ENCODE peak calls at places on chromosome 7, in five cellular contexts. One of them, this sample, is unnamed.

GRCh38 chr7:91109200-91109599 is 155.0 kb upstream of the FZD1 start:
- DNase-seq in AG04449: no peak
- DNase-seq in neuronal stem cell: no peak
- DNase-seq in skeletal muscle cell: no peak
- DNase-seq in brain microvascular endothelial cell: no peak
- DNase-seq in this sample: no peak

GRCh38 chr7:91568138-91568537 is 303.9 kb downstream of the FZD1 start:
- DNase-seq in AG04449: no peak
- DNase-seq in neuronal stem cell: no peak
- DNase-seq in skeletal muscle cell: no peak
- DNase-seq in brain microvascular endothelial cell: no peak
- DNase-seq in this sample: no peak

GRCh38 chr7:53697913-53698312 is 662.5 kb downstream of the POM121L12 start:
- DNase-seq in AG04449: no peak
- DNase-seq in neuronal stem cell: no peak
- DNase-seq in skeletal muscle cell: no peak
- DNase-seq in brain microvascular endothelial cell: no peak
- DNase-seq in this sample: no peak

GRCh38 chr7:72334733-72335132 is 77.4 kb downstream of the CALN1 start:
- DNase-seq in AG04449: no peak
- DNase-seq in neuronal stem cell: no peak
- DNase-seq in skeletal muscle cell: no peak
- DNase-seq in brain microvascular endothelial cell: no peak
- DNase-seq in this sample: no peak

GRCh38 chr7:12826079-12826478 is 138.6 kb downstream of the ARL4A start:
- DNase-seq in AG04449: no peak
- DNase-seq in neuronal stem cell: no peak
- DNase-seq in skeletal muscle cell: no peak
- DNase-seq in brain microvascular endothelial cell: no peak
- DNase-seq in this sample: no peak

GRCh38 chr7:45186261-45186813 is 28.7 kb downstream of the RAMP3 start:
- DNase-seq in AG04449: no peak
- DNase-seq in neuronal stem cell: no peak
- DNase-seq in skeletal muscle cell: no peak
- DNase-seq in brain microvascular endothelial cell: no peak
- DNase-seq in this sample: no peak

GRCh38 chr7:108002726-108003590 is at the start of gene LAMB1:
- DNase-seq in AG04449: no peak
- DNase-seq in neuronal stem cell: peak; percentile 69
- DNase-seq in skeletal muscle cell: no peak
- DNase-seq in brain microvascular endothelial cell: peak; percentile 83
- DNase-seq in this sample: no peak

GRCh38 chr7:113824117-113824823 is 94.5 kb downstream of the PPP1R3A start:
- DNase-seq in AG04449: no peak
- DNase-seq in neuronal stem cell: no peak
- DNase-seq in skeletal muscle cell: no peak
- DNase-seq in brain microvascular endothelial cell: no peak
- DNase-seq in this sample: no peak

GRCh38 chr7:71972513-71972912 is 439.6 kb downstream of the CALN1 start:
- DNase-seq in AG04449: no peak
- DNase-seq in neuronal stem cell: no peak
- DNase-seq in skeletal muscle cell: no peak
- DNase-seq in brain microvascular endothelial cell: no peak
- DNase-seq in this sample: no peak

GRCh38 chr7:73451780-73452398 is 18.3 kb downstream of the FZD9 start:
- DNase-seq in AG04449: no peak
- DNase-seq in neuronal stem cell: peak; percentile 47
- DNase-seq in skeletal muscle cell: no peak
- DNase-seq in brain microvascular endothelial cell: peak; percentile 50
- DNase-seq in this sample: no peak

GRCh38 chr7:120988591-120989299 is at the start of gene CPED1:
- DNase-seq in AG04449: no peak
- DNase-seq in neuronal stem cell: peak; percentile 37
- DNase-seq in skeletal muscle cell: no peak
- DNase-seq in brain microvascular endothelial cell: peak; percentile 73
- DNase-seq in this sample: no peak

GRCh38 chr7:98223898-98224700 is 12.9 kb downstream of the BHLHA15 start:
- DNase-seq in AG04449: no peak
- DNase-seq in neuronal stem cell: no peak
- DNase-seq in skeletal muscle cell: no peak
- DNase-seq in brain microvascular endothelial cell: no peak
- DNase-seq in this sample: no peak

GRCh38 chr7:107581387-107582013 is 1.5 kb downstream of the BCAP29 start:
- DNase-seq in AG04449: no peak
- DNase-seq in neuronal stem cell: no peak
- DNase-seq in skeletal muscle cell: no peak
- DNase-seq in brain microvascular endothelial cell: no peak
- DNase-seq in this sample: no peak

GRCh38 chr7:105990726-105991465 is 27.8 kb downstream of the CDHR3 start:
- DNase-seq in AG04449: no peak
- DNase-seq in neuronal stem cell: peak; percentile 14
- DNase-seq in skeletal muscle cell: no peak
- DNase-seq in brain microvascular endothelial cell: no peak
- DNase-seq in this sample: peak; percentile 64

GRCh38 chr7:99106411-99106810 is 37.5 kb downstream of the SMURF1 start:
- DNase-seq in AG04449: no peak
- DNase-seq in neuronal stem cell: no peak
- DNase-seq in skeletal muscle cell: no peak
- DNase-seq in brain microvascular endothelial cell: no peak
- DNase-seq in this sample: no peak

GRCh38 chr7:151598045-151598444 is 78.3 kb upstream of the RHEB start:
- DNase-seq in AG04449: peak; percentile 83
- DNase-seq in neuronal stem cell: no peak
- DNase-seq in skeletal muscle cell: peak; percentile 80
- DNase-seq in brain microvascular endothelial cell: peak; percentile 95
- DNase-seq in this sample: no peak

GRCh38 chr7:101951757-101952156 is 134.3 kb downstream of the CUX1 start:
- DNase-seq in AG04449: no peak
- DNase-seq in neuronal stem cell: no peak
- DNase-seq in skeletal muscle cell: no peak
- DNase-seq in brain microvascular endothelial cell: no peak
- DNase-seq in this sample: no peak

GRCh38 chr7:74718336-74718735 is 55.5 kb upstream of the NCF1 start:
- DNase-seq in AG04449: no peak
- DNase-seq in neuronal stem cell: no peak
- DNase-seq in skeletal muscle cell: no peak
- DNase-seq in brain microvascular endothelial cell: no peak
- DNase-seq in this sample: no peak

GRCh38 chr7:16668978-16669377 is 23.0 kb downstream of the BZW2 start:
- DNase-seq in AG04449: no peak
- DNase-seq in neuronal stem cell: no peak
- DNase-seq in skeletal muscle cell: no peak
- DNase-seq in brain microvascular endothelial cell: no peak
- DNase-seq in this sample: no peak

GRCh38 chr7:55572378-55573233 is at the start of gene VOPP1:
- DNase-seq in AG04449: no peak
- DNase-seq in neuronal stem cell: peak; percentile 68
- DNase-seq in skeletal muscle cell: no peak
- DNase-seq in brain microvascular endothelial cell: peak; percentile 15
- DNase-seq in this sample: no peak

GRCh38 chr7:22295402-22296264 is 61.3 kb downstream of the RAPGEF5 start:
- DNase-seq in AG04449: no peak
- DNase-seq in neuronal stem cell: no peak
- DNase-seq in skeletal muscle cell: no peak
- DNase-seq in brain microvascular endothelial cell: no peak
- DNase-seq in this sample: no peak

GRCh38 chr7:137590071-137590470 is 246.5 kb upstream of the PTN start:
- DNase-seq in AG04449: no peak
- DNase-seq in neuronal stem cell: no peak
- DNase-seq in skeletal muscle cell: no peak
- DNase-seq in brain microvascular endothelial cell: no peak
- DNase-seq in this sample: no peak

GRCh38 chr7:43701502-43701859 is 27.8 kb downstream of the COA1 start:
- DNase-seq in AG04449: no peak
- DNase-seq in neuronal stem cell: no peak
- DNase-seq in skeletal muscle cell: no peak
- DNase-seq in brain microvascular endothelial cell: no peak
- DNase-seq in this sample: no peak
- H3K4me3 ChIP-seq in AG04449: no peak overlapping the region
- H3K4me3 ChIP-seq in neuronal stem cell: no peak overlapping the region
- H3K4me3 ChIP-seq in skeletal muscle cell: no peak overlapping the region
- H3K4me3 ChIP-seq in brain microvascular endothelial cell: no peak overlapping the region
- H3K4me3 ChIP-seq in this sample: no peak overlapping the region

DNA sequence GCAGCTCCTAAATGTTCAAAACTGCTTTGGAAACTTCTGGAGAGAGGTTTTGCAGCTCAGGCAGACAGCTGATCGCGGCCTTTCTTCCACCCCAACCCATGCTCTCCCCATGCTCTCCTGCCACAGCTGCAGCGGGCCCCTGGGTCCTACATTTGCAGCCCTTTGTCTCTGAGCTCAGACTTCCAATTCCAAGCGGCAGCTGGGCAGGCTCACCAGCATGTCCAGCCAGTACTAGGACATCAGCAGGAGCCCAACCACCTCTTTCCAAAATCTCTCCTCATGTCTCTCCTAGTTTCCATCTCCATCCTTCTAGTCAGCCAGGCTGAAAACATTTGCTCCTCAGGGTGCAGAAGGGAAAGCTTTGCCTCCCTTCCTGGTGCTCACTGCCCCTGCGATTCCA is 6.0 kb downstream of the LEP start:
- DNase-seq in AG04449: no peak
- DNase-seq in neuronal stem cell: no peak
- DNase-seq in skeletal muscle cell: no peak
- DNase-seq in brain microvascular endothelial cell: no peak
- DNase-seq in this sample: no peak
- H3K4me3 ChIP-seq in AG04449: no peak overlapping the region
- H3K4me3 ChIP-seq in neuronal stem cell: no peak overlapping the region
- H3K4me3 ChIP-seq in skeletal muscle cell: no peak overlapping the region
- H3K4me3 ChIP-seq in brain microvascular endothelial cell: no peak overlapping the region
- H3K4me3 ChIP-seq in this sample: no peak overlapping the region

GRCh38 chr7:519429-519973 is at the start of gene PDGFA:
- DNase-seq in AG04449: no peak
- DNase-seq in neuronal stem cell: no peak
- DNase-seq in skeletal muscle cell: no peak
- DNase-seq in brain microvascular endothelial cell: no peak
- DNase-seq in this sample: no peak
- H3K4me3 ChIP-seq in AG04449: peak within 1 kb of the TSS; percentile 65
- H3K4me3 ChIP-seq in neuronal stem cell: peak within 1 kb of the TSS; percentile 92
- H3K4me3 ChIP-seq in skeletal muscle cell: peak within 1 kb of the TSS; percentile 64
- H3K4me3 ChIP-seq in brain microvascular endothelial cell: peak within 1 kb of the TSS; percentile 74
- H3K4me3 ChIP-seq in this sample: peak within 1 kb of the TSS; percentile 90

DNA sequence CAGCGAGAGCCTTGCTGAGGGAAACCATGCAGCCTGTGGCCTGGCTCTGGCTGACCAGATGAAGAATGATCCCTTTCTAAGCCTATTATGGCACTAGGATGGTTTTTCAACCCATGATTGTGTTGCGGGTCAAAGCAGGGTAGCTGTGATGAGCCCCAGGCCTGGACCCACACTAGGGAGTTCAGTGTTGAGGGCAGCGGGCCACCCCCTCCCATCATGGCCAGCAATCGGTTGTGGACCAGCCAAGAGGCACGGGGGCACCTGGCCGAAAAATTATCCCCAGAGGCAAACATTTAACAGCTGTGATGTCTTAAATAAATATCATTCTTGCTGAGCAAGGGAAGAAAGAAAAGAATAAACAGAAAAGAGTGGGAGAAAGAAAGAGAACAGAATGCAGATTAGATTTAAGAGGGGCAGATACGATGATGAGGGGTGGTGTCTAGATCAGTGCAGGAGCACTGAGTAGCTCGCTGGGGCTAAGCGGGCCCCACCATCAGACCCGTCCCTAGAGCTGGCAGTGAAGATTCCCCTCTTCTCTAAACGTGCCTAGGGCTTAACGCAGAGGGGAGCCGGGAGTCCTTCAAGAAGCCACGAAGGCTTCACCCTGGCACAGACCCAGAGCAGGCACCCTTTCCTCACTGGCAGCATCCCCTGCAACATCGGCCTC is 82.7 kb downstream of the SLC37A3 start:
- DNase-seq in AG04449: no peak
- DNase-seq in neuronal stem cell: no peak
- DNase-seq in skeletal muscle cell: no peak
- DNase-seq in brain microvascular endothelial cell: no peak
- DNase-seq in this sample: no peak
- H3K4me3 ChIP-seq in AG04449: no peak overlapping the region
- H3K4me3 ChIP-seq in neuronal stem cell: no peak overlapping the region
- H3K4me3 ChIP-seq in skeletal muscle cell: no peak overlapping the region
- H3K4me3 ChIP-seq in brain microvascular endothelial cell: no peak overlapping the region
- H3K4me3 ChIP-seq in this sample: no peak overlapping the region

GRCh38 chr7:144842377-144842851 is 6.6 kb upstream of the TPK1 start:
- DNase-seq in AG04449: no peak
- DNase-seq in neuronal stem cell: no peak
- DNase-seq in skeletal muscle cell: no peak
- DNase-seq in brain microvascular endothelial cell: no peak
- DNase-seq in this sample: no peak
- H3K4me3 ChIP-seq in AG04449: no peak overlapping the region
- H3K4me3 ChIP-seq in neuronal stem cell: no peak overlapping the region
- H3K4me3 ChIP-seq in skeletal muscle cell: no peak overlapping the region
- H3K4me3 ChIP-seq in brain microvascular endothelial cell: no peak overlapping the region
- H3K4me3 ChIP-seq in this sample: no peak overlapping the region

GRCh38 chr7:149625339-149625946 is 127.8 kb upstream of the ZNF746 start:
- DNase-seq in AG04449: no peak
- DNase-seq in neuronal stem cell: peak; percentile 50
- DNase-seq in skeletal muscle cell: no peak
- DNase-seq in brain microvascular endothelial cell: peak; percentile 59
- DNase-seq in this sample: no peak
- H3K4me3 ChIP-seq in AG04449: peak overlapping the region; percentile 91
- H3K4me3 ChIP-seq in neuronal stem cell: no peak overlapping the region
- H3K4me3 ChIP-seq in skeletal muscle cell: peak overlapping the region; percentile 66
- H3K4me3 ChIP-seq in brain microvascular endothelial cell: no peak overlapping the region
- H3K4me3 ChIP-seq in this sample: no peak overlapping the region

GRCh38 chr7:207418-208127 is 15.2 kb downstream of the FAM20C start:
- DNase-seq in AG04449: no peak
- DNase-seq in neuronal stem cell: no peak
- DNase-seq in skeletal muscle cell: no peak
- DNase-seq in brain microvascular endothelial cell: no peak
- DNase-seq in this sample: no peak
- H3K4me3 ChIP-seq in AG04449: no peak overlapping the region
- H3K4me3 ChIP-seq in neuronal stem cell: no peak overlapping the region
- H3K4me3 ChIP-seq in skeletal muscle cell: no peak overlapping the region
- H3K4me3 ChIP-seq in brain microvascular endothelial cell: no peak overlapping the region
- H3K4me3 ChIP-seq in this sample: no peak overlapping the region

GRCh38 chr7:149321978-149322541 is 60.1 kb downstream of the ZNF783 start:
- DNase-seq in AG04449: no peak
- DNase-seq in neuronal stem cell: no peak
- DNase-seq in skeletal muscle cell: no peak
- DNase-seq in brain microvascular endothelial cell: peak; percentile 14
- DNase-seq in this sample: no peak
- H3K4me3 ChIP-seq in AG04449: peak overlapping the region; percentile 21
- H3K4me3 ChIP-seq in neuronal stem cell: no peak overlapping the region
- H3K4me3 ChIP-seq in skeletal muscle cell: peak overlapping the region; percentile 19
- H3K4me3 ChIP-seq in brain microvascular endothelial cell: peak overlapping the region; percentile 40
- H3K4me3 ChIP-seq in this sample: no peak overlapping the region

DNA sequence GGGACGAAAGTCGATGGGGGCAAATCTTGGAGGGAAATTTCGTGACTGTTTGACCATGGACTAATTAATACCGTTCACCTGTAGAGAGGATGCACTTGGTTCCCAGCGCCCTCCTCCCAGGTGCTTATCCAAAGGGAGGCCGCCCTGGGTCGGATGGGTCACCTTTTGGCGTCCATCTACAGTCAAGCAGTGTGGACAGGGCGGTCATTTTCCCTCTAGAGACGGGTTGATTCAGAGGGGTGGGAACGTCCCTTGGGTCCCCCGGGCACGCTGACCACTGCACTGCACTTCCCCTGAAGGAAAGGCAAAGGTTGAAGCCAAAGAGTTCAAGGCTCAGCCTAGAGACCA is 2.0 kb downstream of the PRR15 start:
- DNase-seq in AG04449: no peak
- DNase-seq in neuronal stem cell: no peak
- DNase-seq in skeletal muscle cell: no peak
- DNase-seq in brain microvascular endothelial cell: no peak
- DNase-seq in this sample: no peak
- H3K4me3 ChIP-seq in AG04449: no peak overlapping the region
- H3K4me3 ChIP-seq in neuronal stem cell: peak overlapping the region; percentile 71
- H3K4me3 ChIP-seq in skeletal muscle cell: no peak overlapping the region
- H3K4me3 ChIP-seq in brain microvascular endothelial cell: peak overlapping the region; percentile 61
- H3K4me3 ChIP-seq in this sample: no peak overlapping the region